ENCODE peak calls at places on chromosomes 16 and 17, in four cellular contexts. X is GM12878; I is AG10803; U is CD4-positive, CD25-positive, alpha-beta regulatory T cell. P is an unnamed sample.

GRCh38 chr17:14197582-14197981 is 39.1 kb downstream of the CDRT15 start:
- DNase-seq in X (no peak), I (no peak), U (peak), P (no peak)

GRCh38 chr17:50903604-50904521 is 37.7 kb upstream of the TOB1 start:
- DNase-seq in X (no peak), I (peak), U (peak), P (no peak)

GRCh38 chr17:67181825-67182224 is 63.2 kb downstream of the HELZ start:
- DNase-seq in X (no peak), I (no peak), U (no peak), P (no peak)

GRCh38 chr16:14289692-14290340 is 218.7 kb downstream of the MRTFB start:
- DNase-seq in X (no peak), I (peak), U (no peak), P (no peak)

GRCh38 chr17:67443931-67444597 is 67.0 kb downstream of the PITPNC1 start:
- DNase-seq in X (no peak), I (peak), U (no peak), P (no peak)

GRCh38 chr17:40560592-40561293 is 4.5 kb downstream of the CCR7 start:
- DNase-seq in X (peak), I (peak), U (peak), P (peak)

GRCh38 chr17:3896108-3897099 is 3.6 kb upstream of the CAMKK1 start:
- DNase-seq in X (no peak), I (no peak), U (no peak), P (no peak)

GRCh38 chr16:49463529-49463928 is 89.9 kb downstream of the C16orf78 start:
- DNase-seq in X (peak), I (no peak), U (peak), P (peak)

GRCh38 chr16:11613381-11614303 is 26.9 kb upstream of the LITAF start:
- DNase-seq in X (no peak), I (no peak), U (no peak), P (peak)

GRCh38 chr16:81705261-81705660 is 73.8 kb upstream of the PLCG2 start:
- DNase-seq in X (no peak), I (no peak), U (no peak), P (no peak)

GRCh38 chr17:82297280-82297803 is 20.1 kb downstream of the CD7 start:
- DNase-seq in X (peak), I (peak), U (peak), P (peak)

GRCh38 chr17:27389542-27390140 is 66.6 kb upstream of the KSR1 start:
- DNase-seq in X (no peak), I (no peak), U (no peak), P (no peak)

GRCh38 chr16:25256821-25257503 is 683 bp downstream of the ZKSCAN2 start:
- DNase-seq in X (no peak), I (peak), U (no peak), P (no peak)

GRCh38 chr16:64696872-64697271 is 425.0 kb downstream of the CDH11 start:
- DNase-seq in X (no peak), I (no peak), U (no peak), P (no peak)

GRCh38 chr17:75720656-75721462 is at the start of gene ITGB4:
- DNase-seq in X (no peak), I (no peak), U (peak), P (peak)

GRCh38 chr17:29760279-29760721 is 137.6 kb upstream of the CORO6 start:
- DNase-seq in X (peak), I (peak), U (peak), P (peak)

GRCh38 chr16:12719972-12720371 is 83.7 kb downstream of the CPPED1 start:
- DNase-seq in X (no peak), I (no peak), U (no peak), P (no peak)

GRCh38 chr16:10665166-10665565 is 29.6 kb downstream of the TEKT5 start:
- DNase-seq in X (no peak), I (no peak), U (no peak), P (no peak)

GRCh38 chr17:44383861-44384260 is 5.6 kb downstream of the ITGA2B start:
- DNase-seq in X (no peak), I (no peak), U (no peak), P (no peak)

DNA sequence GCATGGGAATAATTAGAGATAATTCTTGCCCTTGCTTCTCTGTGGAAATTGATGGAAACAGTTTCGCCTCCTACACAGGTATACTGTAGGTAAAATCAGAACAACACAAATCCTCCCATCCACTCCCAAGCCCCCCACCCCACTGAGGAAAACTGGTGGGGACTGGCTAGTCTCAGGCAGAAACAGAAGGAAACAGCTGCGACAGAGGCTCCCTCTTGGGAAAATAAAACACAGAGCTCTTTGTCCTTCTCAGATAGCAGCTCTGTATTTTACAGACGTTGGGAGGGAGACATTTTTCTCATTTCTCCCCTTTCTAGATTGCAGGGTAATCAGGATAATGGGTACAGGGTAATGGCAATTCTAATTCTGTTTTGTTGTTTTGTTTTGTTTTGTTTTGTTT is 1.1 kb downstream of the SLFN13 start:
- DNase-seq in X (no peak), I (no peak), U (no peak), P (no peak)
- H3K4me3 ChIP-seq in X (peak), I (no peak), U (peak), P (peak)

GRCh38 chr17:49219987-49220386 is 9.5 kb downstream of the ABI3 start:
- DNase-seq in X (no peak), I (no peak), U (no peak), P (no peak)

GRCh38 chr17:49216482-49216881 is 6.0 kb downstream of the ABI3 start:
- DNase-seq in X (no peak), I (no peak), U (no peak), P (no peak)

GRCh38 chr17:49217651-49218413 is 7.3 kb downstream of the ABI3 start:
- DNase-seq in X (peak), I (no peak), U (peak), P (peak)

GRCh38 chr17:49216953-49217650 is 6.6 kb downstream of the ABI3 start:
- DNase-seq in X (no peak), I (no peak), U (no peak), P (no peak)

GRCh38 chr17:49218941-49219913 is 8.7 kb downstream of the ABI3 start:
- DNase-seq in X (peak), I (no peak), U (no peak), P (peak)
- H3K4me3 ChIP-seq in X (peak), I (no peak), U (peak), P (peak)

GRCh38 chr17:76968707-76969597 is 100.7 kb downstream of the MGAT5B start:
- DNase-seq in X (no peak), I (no peak), U (peak), P (peak)
- H3K4me3 ChIP-seq in X (peak), I (no peak), U (peak), P (no peak)

DNA sequence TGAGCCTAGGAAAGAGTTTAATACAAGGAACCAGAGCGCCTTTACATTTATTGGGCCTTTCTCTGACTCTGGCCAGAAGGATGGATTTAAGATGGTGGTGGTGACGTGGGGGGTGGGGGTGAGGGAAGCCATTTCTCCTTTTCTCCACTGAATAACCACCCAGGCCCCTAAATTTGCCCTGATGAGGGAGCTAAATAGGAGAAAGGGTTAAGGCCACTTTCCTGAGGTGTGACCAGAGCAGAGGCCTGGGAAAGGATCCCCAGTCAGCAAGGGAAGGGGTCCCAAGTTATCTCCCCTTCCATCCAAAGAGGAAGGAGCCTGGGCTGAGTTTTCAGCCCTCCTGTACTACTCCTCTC is 1.1 kb upstream of the HOXB9 start:
- DNase-seq in X (no peak), I (no peak), U (no peak), P (no peak)
- H3K4me3 ChIP-seq in X (no peak), I (no peak), U (no peak), P (no peak)

DNA sequence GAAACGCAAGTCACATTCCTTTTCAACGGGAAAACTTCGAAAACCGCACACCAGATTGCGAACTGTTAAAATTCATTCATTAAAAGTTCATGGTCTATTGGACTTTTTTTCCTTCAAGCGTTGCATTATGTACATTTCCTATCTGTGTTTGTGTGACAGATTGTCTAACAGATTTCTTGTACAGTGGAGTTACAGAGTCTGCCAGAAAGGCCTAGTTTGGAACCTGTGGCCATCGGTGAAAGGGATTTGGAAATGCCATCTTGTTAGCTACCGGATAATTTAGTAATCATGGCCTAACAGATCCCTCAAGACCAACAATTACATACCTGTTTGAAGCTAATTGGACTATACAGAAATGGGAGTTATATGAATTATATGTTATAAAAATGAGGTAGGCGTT is 885.6 kb upstream of the RBFOX1 start:
- DNase-seq in X (no peak), I (no peak), U (no peak), P (no peak)
- H3K4me3 ChIP-seq in X (no peak), I (no peak), U (no peak), P (no peak)

GRCh38 chr16:1287982-1288670 is 21.3 kb upstream of the UBE2I start:
- DNase-seq in X (no peak), I (no peak), U (no peak), P (no peak)
- H3K4me3 ChIP-seq in X (no peak), I (no peak), U (no peak), P (no peak)

DNA sequence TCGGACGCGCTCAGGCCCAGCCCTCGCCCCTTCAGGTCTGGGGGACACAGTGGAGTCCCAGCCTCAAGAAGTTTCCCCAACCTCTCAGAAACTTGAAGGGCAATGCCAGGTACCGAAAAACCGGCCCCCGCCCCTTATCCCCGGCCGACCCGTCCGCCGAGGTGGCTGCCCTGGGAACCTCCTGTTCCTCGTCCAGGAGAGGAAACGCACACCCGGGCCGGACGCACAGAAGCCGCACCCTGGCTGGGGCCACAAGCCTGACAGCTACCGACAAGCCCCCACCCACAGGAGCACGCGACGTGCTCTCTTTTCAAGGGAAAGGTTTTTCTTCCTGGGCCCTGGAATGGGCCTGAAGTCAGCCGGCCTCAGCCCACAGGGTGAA is 37.2 kb downstream of the CBFA2T3 start:
- DNase-seq in X (no peak), I (no peak), U (no peak), P (no peak)
- H3K4me3 ChIP-seq in X (peak), I (no peak), U (no peak), P (peak)

GRCh38 chr16:35731341-35732040 is 2272.1 kb downstream of the TP53TG3F start:
- DNase-seq in X (no peak), I (no peak), U (no peak), P (no peak)
- H3K4me3 ChIP-seq in X (no peak), I (no peak), U (no peak), P (no peak)

GRCh38 chr16:9489823-9490467 is 398.5 kb downstream of the HAPSTR1 start:
- DNase-seq in X (no peak), I (no peak), U (no peak), P (no peak)
- H3K4me3 ChIP-seq in X (no peak), I (no peak), U (no peak), P (no peak)

P was measured in GM06990.